ENCODE peak calls at places on chromosomes 16 and 17, in nine cellular contexts. F, L, R, P, D, M, H, J and O are unnamed samples.

GRCh38 chr17:40176409-40177110 is 710 bp upstream of the RAPGEFL1 start:
- DNase-seq in R (no peak), F (no peak), J (no peak), H (no peak), P (peak; percentile 36), D (no peak), L (no peak), M (no peak), O (peak; percentile 83)

GRCh38 chr17:12522743-12523181 is 142.9 kb upstream of the MYOCD start:
- DNase-seq in P (peak; percentile 38), F (no peak), M (peak; percentile 20), L (no peak), J (no peak), R (no peak), H (no peak), D (peak; percentile 84), O (no peak)

GRCh38 chr16:27444015-27444414 is 42.0 kb downstream of the IL21R start:
- DNase-seq in R (no peak), J (no peak), M (no peak), H (peak; percentile 16), F (no peak), D (peak; percentile 72), P (no peak), L (no peak), O (no peak)

GRCh38 chr16:55711959-55712876 is 56.4 kb downstream of the SLC6A2 start:
- DNase-seq in R (peak; percentile 4), H (peak; percentile 82), P (peak; percentile 64), F (peak; percentile 24), D (peak; percentile 36), M (peak; percentile 58), J (no peak), L (peak; percentile 31), O (no peak)

GRCh38 chr17:1626333-1626732 is 2.3 kb downstream of the SLC43A2 start:
- DNase-seq in H (no peak), J (no peak), L (no peak), F (no peak), P (no peak), D (no peak), R (no peak), M (no peak), O (no peak)

GRCh38 chr17:61402073-61402541 is 2.5 kb downstream of the TBX2 start:
- DNase-seq in P (no peak), D (no peak), M (no peak), J (no peak), F (no peak), H (no peak), L (no peak), R (no peak), O (no peak)

GRCh38 chr16:89324056-89325010 is 106.8 kb downstream of the ZNF778 start:
- DNase-seq in M (no peak), H (peak; percentile 88), J (no peak), F (peak; percentile 43), R (no peak), P (peak; percentile 20), L (no peak), D (peak; percentile 73), O (no peak)

GRCh38 chr17:48546924-48547838 is 2.3 kb upstream of the HOXB2 start:
- DNase-seq in L (no peak), R (no peak), M (no peak), H (no peak), F (no peak), J (no peak), D (no peak), P (no peak), O (no peak)

GRCh38 chr17:68035131-68035522 is 408 bp upstream of the KPNA2 start:
- DNase-seq in D (no peak), M (peak; percentile 95), R (peak; percentile 83), J (peak; percentile 87), P (no peak), H (peak; percentile 96), L (peak; percentile 86), F (no peak), O (peak; percentile 100)